ENCODE peak calls at places on chromosomes 16 and 17, in four cellular contexts. E, W, B and T are unnamed samples. For H3K9me3, the result is how much of the 10 kb centered on the place peaks cover.

GRCh38 chr16:11542069-11542775 is 44.5 kb downstream of the LITAF start:
- DNase-seq in E (peak), W (no peak), B (no peak), T (no peak)

GRCh38 chr17:78629436-78629995 is 52.3 kb upstream of the DNAH17 start:
- DNase-seq in E (no peak), W (peak), B (no peak), T (no peak)

GRCh38 chr17:76179496-76180467 is 38.7 kb upstream of the FOXJ1 start:
- DNase-seq in E (peak), W (no peak), B (no peak), T (no peak)

GRCh38 chr16:68524069-68524820 is 14.8 kb upstream of the ZFP90 start:
- DNase-seq in E (no peak), W (peak), B (no peak), T (no peak)

GRCh38 chr16:27470567-27471431 is 68.8 kb downstream of the IL21R start:
- DNase-seq in E (peak), W (peak), B (peak), T (no peak)

GRCh38 chr17:78805301-78805700 is 23.2 kb upstream of the CYTH1 start:
- DNase-seq in E (no peak), W (no peak), B (no peak), T (no peak)

GRCh38 chr17:53061446-53061845 is 761.3 kb upstream of the KIF2B start:
- DNase-seq in E (no peak), W (no peak), B (no peak), T (no peak)

GRCh38 chr17:72173475-72174116 is 52.8 kb downstream of the SOX9 start:
- DNase-seq in E (peak), W (no peak), B (no peak), T (no peak)

GRCh38 chr16:87527055-87527724 is 34.4 kb upstream of the ZCCHC14 start:
- DNase-seq in E (no peak), W (no peak), B (no peak), T (no peak)

GRCh38 chr17:77593081-77593480 is 365.4 kb upstream of the TNRC6C start:
- DNase-seq in E (no peak), W (peak), B (no peak), T (no peak)

GRCh38 chr17:79803997-79804855 is 7.3 kb upstream of the CBX8 start:
- DNase-seq in E (no peak), W (no peak), B (no peak), T (no peak)

GRCh38 chr16:61596648-61597047 is 439.6 kb downstream of the CDH8 start:
- DNase-seq in E (no peak), W (no peak), B (no peak), T (no peak)

GRCh38 chr17:80660527-80661198 is 116.0 kb downstream of the RPTOR start:
- DNase-seq in E (no peak), W (no peak), B (no peak), T (no peak)

GRCh38 chr16:53612003-53612402 is 91.7 kb downstream of the RPGRIP1L start:
- DNase-seq in E (no peak), W (no peak), B (no peak), T (no peak)

GRCh38 chr16:83840060-83840617 is 32.4 kb downstream of the HSBP1 start:
- DNase-seq in E (no peak), W (no peak), B (no peak), T (no peak)
- H3K27ac ChIP-seq in E (no peak), W (no peak), B (no peak), T (no peak)

DNA sequence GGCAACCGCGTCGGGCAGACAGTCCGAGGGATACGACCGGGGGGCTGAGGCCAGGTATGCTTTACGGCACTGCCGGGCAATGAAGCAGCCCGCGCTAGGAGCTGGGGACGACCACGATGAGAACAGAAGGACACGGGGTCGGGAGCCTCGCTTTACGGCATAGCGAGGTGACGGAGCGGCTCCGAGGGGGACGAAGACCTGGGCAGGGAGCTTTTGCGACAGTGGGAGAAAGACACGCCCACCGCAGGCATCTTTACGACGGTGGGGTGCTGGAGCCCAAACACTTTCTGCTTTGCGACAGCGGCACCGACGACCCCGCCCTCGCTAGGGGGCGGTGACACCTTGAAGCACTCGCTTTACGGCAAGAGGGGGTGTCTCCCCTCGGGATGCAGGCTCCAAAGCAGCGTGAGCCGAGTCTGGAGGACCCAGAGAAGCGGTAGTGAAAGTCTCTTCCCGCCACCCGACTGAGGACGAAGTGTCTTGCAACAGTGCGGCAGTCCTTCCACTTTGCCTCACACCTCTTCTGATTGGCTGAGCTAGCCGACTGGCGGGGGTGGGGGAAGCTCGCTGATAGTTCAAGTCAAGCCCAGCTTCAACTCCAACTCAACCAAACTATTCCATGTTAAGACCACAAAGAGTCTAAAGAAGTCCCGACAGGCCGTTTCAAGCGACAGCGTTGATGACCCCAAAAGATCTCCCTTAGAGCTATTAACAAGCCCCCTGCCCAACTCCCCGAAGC is 394 bp upstream of the NEURL4 start:
- DNase-seq in E (peak), W (peak), B (peak), T (peak)
- TF ChIP-seq POLR2A in E (no peak), W (peak), B (no peak), T (no peak)

DNA sequence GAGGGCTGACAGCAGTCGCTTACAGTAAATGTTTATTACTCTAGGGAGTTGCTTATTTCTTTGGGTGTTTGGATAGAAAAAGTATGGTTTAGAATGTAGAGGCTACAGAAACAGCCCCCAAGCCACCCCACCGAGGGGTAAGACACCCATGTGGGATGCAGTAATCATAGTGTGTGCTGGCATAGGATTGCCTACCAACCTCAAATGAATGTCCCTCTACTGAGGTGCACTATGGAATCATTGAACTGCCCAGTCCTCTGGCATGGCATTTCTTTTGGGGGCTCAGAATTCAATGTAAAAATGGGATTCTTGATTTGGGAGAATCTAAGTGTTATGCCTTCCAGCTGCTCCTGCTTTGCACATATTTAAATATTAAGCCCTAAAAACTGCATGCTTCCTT is 46.8 kb downstream of the ZNF267 start:
- DNase-seq in E (no peak), W (no peak), B (no peak), T (no peak)
- H3K9me3 ChIP-seq in E (under half), W (half or more), B (under half), T (under half)

GRCh38 chr17:14200354-14200753 is 36.3 kb downstream of the CDRT15 start:
- DNase-seq in E (no peak), W (no peak), B (no peak), T (no peak)

GRCh38 chr17:14203392-14203791 is 33.3 kb downstream of the CDRT15 start:
- DNase-seq in E (peak), W (no peak), B (no peak), T (no peak)

GRCh38 chr17:14201087-14201486 is 35.6 kb downstream of the CDRT15 start:
- DNase-seq in E (peak), W (no peak), B (peak), T (no peak)

GRCh38 chr17:14202388-14203166 is 34.1 kb downstream of the CDRT15 start:
- DNase-seq in E (no peak), W (no peak), B (no peak), T (no peak)

DNA sequence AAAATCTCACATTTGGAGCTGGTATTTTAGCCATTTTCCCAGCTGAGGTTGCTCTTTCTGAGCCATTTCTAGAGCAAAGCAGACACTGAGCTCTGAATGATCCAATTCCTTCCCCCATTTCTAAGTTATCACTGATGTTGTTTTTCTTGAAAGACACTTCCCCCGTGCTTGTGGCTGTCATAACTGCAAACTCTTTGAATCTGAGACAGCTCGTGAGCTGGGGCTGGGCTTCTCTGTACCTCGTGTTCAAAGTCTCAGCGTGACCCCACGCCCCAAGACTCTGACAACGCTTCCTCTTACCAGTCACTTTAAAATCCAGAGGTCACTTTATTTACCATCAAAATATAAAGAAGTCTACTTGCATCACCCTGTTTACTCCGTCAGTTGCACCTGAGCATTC is 35.1 kb downstream of the CDRT15 start:
- DNase-seq in E (no peak), W (peak), B (no peak), T (no peak)
- H3K27ac ChIP-seq in E (no peak), W (peak), B (no peak), T (no peak)

GRCh38 chr16:8798174-8798527 is 512 bp downstream of the PMM2 start:
- DNase-seq in E (peak), W (no peak), B (no peak), T (no peak)

GRCh38 chr16:8796469-8797363 is 723 bp downstream of the TMEM186 start:
- DNase-seq in E (no peak), W (no peak), B (no peak), T (no peak)

GRCh38 chr16:8798535-8799157 is 1.0 kb downstream of the PMM2 start:
- DNase-seq in E (no peak), W (no peak), B (no peak), T (no peak)

GRCh38 chr16:8795818-8796217 is 1.6 kb downstream of the TMEM186 start:
- DNase-seq in E (no peak), W (no peak), B (no peak), T (no peak)

GRCh38 chr16:8797364-8798173 is at the start of the genes PMM2 and TMEM186:
- DNase-seq in E (peak), W (peak), B (peak), T (peak)
- TF ChIP-seq POLR2A in E (peak), W (no peak), B (peak), T (no peak)

DNA sequence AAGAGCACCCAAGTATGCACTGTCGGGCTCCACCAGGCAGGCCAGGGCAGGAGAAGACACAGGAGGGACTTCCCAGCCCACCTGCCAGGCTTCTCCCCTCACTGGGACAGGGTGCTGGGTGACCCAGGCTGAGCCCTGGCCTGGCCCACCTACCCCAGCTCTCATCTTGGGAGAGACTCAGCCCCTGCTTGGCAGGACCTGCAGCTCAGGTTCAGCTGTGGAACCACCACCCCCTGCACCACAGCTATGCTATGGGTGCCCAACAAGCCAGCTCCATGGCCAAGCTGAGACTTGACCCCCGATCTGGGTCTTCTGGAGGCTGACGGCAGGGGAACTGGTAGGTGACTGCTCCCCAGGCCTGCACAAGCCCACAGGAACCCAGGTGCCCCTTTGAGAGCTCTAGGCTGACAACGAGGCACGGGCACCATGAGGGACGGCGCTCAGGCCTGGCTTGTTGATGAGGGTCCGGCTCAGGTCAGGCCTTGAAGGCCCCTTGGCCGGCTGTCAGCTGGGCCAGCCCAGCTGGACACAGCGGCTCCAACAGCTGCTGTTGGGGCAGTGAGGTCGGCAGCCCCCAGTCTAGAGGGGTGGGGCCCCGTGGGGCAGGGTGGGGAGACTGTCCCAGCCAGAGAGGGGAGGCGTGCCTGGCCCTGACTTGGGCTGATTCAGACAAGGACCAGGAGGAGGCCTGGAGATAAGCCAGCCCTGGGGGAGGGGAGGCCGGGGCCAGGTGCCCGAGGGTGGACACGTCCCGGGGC is 4.6 kb downstream of the RPUSD1 start:
- DNase-seq in E (peak), W (no peak), B (no peak), T (no peak)
- H3K9me3 ChIP-seq in E (under half), W (under half), B (under half), T (under half)